ENCODE peak calls at places on chromosomes 13 and 19, in seven cellular contexts. T, O, R, Q, M, W and Y are unnamed samples.

GRCh38 chr13:101965096-101965495 is 436.8 kb downstream of the FGF14 start:
- DNase-seq in Q (no peak), M (no peak), W (no peak), R (no peak), O (no peak), T (no peak), Y (no peak)

GRCh38 chr13:112576191-112576590 is 11.8 kb downstream of the TUBGCP3 start:
- DNase-seq in W (no peak), M (no peak), R (no peak), Q (no peak), T (no peak), O (no peak), Y (no peak)

GRCh38 chr19:38744298-38744681 is at the start of gene CAPN12:
- DNase-seq in O (no peak), Q (no peak), M (no peak), W (no peak), T (no peak), R (no peak), Y (no peak)

GRCh38 chr13:45751882-45752281 is 49.8 kb downstream of the CBY2 start:
- DNase-seq in O (peak; percentile 6), M (no peak), W (no peak), R (no peak), T (no peak), Q (no peak), Y (no peak)

GRCh38 chr13:35720690-35721554 is 244.4 kb upstream of the MAB21L1 start:
- DNase-seq in T (peak; percentile 64), R (no peak), W (peak; percentile 46), M (no peak), O (peak; percentile 78), Q (peak; percentile 35), Y (no peak)

GRCh38 chr19:18085702-18086457 is 854 bp downstream of the IL12RB1 start:
- DNase-seq in T (no peak), Q (no peak), R (no peak), M (no peak), O (peak; percentile 33), W (no peak), Y (no peak)

GRCh38 chr13:34748078-34748477 is 194.0 kb upstream of the NBEA start:
- DNase-seq in T (peak; percentile 47), Q (peak; percentile 79), M (peak; percentile 34), W (no peak), O (peak; percentile 9), R (peak; percentile 92), Y (peak; percentile 97)

GRCh38 chr13:25659091-25659502 is 287.3 kb downstream of the ATP8A2 start:
- DNase-seq in W (no peak), M (no peak), R (no peak), O (no peak), Q (no peak), T (no peak), Y (no peak)

GRCh38 chr19:11699931-11700794 is 38.6 kb downstream of the ZNF823 start:
- DNase-seq in R (peak; percentile 20), M (peak; percentile 11), W (peak; percentile 42), Q (no peak), O (peak; percentile 64), T (no peak), Y (no peak)

GRCh38 chr13:51781246-51782022 is 22.5 kb downstream of the DHRS12 start:
- DNase-seq in O (peak; percentile 52), W (peak; percentile 24), M (no peak), Q (no peak), T (no peak), R (no peak), Y (no peak)

GRCh38 chr13:24304620-24305019 is 4.8 kb upstream of the C1QTNF9 start:
- DNase-seq in Q (no peak), M (no peak), T (no peak), R (no peak), O (no peak), W (peak; percentile 53), Y (no peak)

DNA sequence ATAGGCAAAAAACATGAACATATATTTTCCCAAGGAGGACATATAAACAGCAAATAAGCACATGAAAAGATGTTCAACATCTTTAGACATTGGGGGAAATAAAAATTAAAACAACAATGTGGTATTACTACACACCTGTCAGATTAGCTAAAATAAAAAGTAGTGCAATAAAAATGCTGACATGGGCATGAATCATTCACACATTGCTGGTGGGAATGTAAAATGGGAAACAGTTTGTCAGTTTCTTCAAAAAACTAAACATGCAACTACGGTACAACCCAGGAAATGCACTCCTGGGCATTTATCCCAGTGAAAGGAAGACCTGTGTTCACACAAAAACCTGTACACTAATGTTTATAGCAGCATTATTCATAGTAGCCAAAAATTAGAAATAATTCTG is 5.3 kb upstream of the SUCLA2 start:
- DNase-seq in Q (no peak), T (no peak), W (no peak), R (peak; percentile 6), M (no peak), O (peak; percentile 16), Y (no peak)
- TF ChIP-seq CTCF in Q (no peak), T (no peak), W (no peak), R (no peak), M (no peak), O (no peak), Y (no peak)

GRCh38 chr13:113722921-113723320 is 36.1 kb upstream of the TMEM255B start:
- DNase-seq in O (no peak), R (no peak), Q (no peak), T (no peak), M (no peak), W (no peak), Y (no peak)

GRCh38 chr13:113723400-113724015 is 35.5 kb upstream of the TMEM255B start:
- DNase-seq in W (no peak), O (no peak), T (no peak), M (no peak), Q (no peak), R (no peak), Y (no peak)

GRCh38 chr13:113724780-113725315 is 34.2 kb upstream of the TMEM255B start:
- DNase-seq in T (peak; percentile 71), R (peak; percentile 52), W (peak; percentile 23), M (peak; percentile 13), Q (peak; percentile 84), O (peak; percentile 79), Y (peak; percentile 30)

GRCh38 chr13:113726961-113727411 is 32.0 kb upstream of the TMEM255B start:
- DNase-seq in T (no peak), R (peak; percentile 57), O (peak; percentile 39), W (peak; percentile 31), M (no peak), Q (no peak), Y (no peak)

DNA sequence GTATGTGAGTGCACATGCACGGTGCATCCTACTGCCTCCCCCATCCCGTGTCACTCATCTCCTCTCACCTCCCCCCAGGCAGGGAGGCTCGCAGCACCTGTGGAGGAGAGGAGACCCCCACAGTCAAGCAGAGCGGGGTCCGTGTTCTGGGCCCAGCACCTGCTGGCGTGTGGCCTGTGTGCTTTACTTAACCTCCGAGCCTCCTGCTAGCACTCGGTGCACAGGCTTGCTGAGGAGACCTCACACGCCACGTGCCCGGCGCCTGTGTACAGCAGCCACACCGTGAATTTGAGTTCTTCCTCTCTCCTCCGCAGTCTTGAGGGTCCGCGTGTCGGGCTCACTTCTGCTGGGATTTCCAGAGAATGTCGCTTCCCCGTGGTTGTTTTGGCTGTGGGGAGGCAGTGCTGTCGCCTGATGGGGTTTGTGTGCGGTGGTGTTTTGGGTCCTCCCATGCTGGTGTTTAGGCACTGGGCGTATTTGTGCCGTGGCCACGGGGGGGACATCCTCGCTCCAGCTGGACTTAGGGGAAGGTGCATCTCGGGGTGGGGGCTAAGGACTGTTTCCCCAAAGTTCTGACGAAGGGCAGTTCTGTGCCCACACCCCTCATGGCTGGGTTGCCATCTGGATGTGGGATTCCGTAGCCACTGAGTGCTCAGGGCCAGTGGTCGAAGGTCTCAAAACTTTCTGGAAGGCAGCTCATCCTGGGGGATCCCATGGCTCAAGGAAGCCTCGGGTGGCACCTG is 34.8 kb upstream of the TMEM255B start:
- DNase-seq in R (no peak), O (no peak), T (no peak), Q (no peak), M (no peak), W (no peak), Y (no peak)
- H3K4me3 ChIP-seq in R (no peak overlapping the region), O (no peak overlapping the region), T (peak overlapping the region; percentile 25), Q (peak overlapping the region; percentile 51), M (no peak overlapping the region), W (no peak overlapping the region), Y (peak overlapping the region; percentile 50)

GRCh38 chr19:2661615-2662014 is 40.9 kb downstream of the GNG7 start:
- DNase-seq in O (peak; percentile 24), W (no peak), Q (no peak), R (no peak), M (no peak), T (no peak), Y (no peak)
- TF ChIP-seq CTCF in O (no peak), W (peak; percentile 9), Q (no peak), R (no peak), M (no peak), T (no peak), Y (peak; percentile 31)

GRCh38 chr13:20247403-20247802 is 15.3 kb upstream of the GJB6 start:
- DNase-seq in W (no peak), O (no peak), R (no peak), T (no peak), Q (no peak), M (no peak), Y (no peak)
- H3K4me3 ChIP-seq in W (no peak overlapping the region), O (no peak overlapping the region), R (no peak overlapping the region), T (no peak overlapping the region), Q (no peak overlapping the region), M (no peak overlapping the region), Y (no peak overlapping the region)